ENCODE peak calls at places on chromosomes 12 and 14, in four cellular contexts. R is hypothalamus; O is HS-5; A is activated CD4-positive, alpha-beta T cell treated with anti-CD3 and anti-CD28 coated beads for 1 hour. T is an unnamed sample.

GRCh38 chr12:113361574-113362370 is 3.4 kb downstream of the PLBD2 start:
- DNase-seq in R (no peak), O (no peak), A (no peak), T (no peak)

GRCh38 chr12:126488786-126489185 is 1423.6 kb downstream of the AACS start:
- DNase-seq in R (no peak), O (no peak), A (no peak), T (no peak)

GRCh38 chr14:61482348-61483206 is 161.2 kb downstream of the PRKCH start:
- DNase-seq in R (no peak), O (no peak), A (no peak), T (no peak)

GRCh38 chr14:74852922-74853530 is 22.9 kb downstream of the PROX2 start:
- DNase-seq in R (no peak), O (peak), A (no peak), T (no peak)

GRCh38 chr14:24307575-24308341 is at the start of gene CIDEB:
- DNase-seq in R (peak), O (no peak), A (peak), T (peak)

GRCh38 chr14:90758959-90759358 is 57.3 kb downstream of the TTC7B start:
- DNase-seq in R (peak), O (no peak), A (no peak), T (peak)

GRCh38 chr12:19780460-19780859 is 341.2 kb downstream of the AEBP2 start:
- DNase-seq in R (no peak), O (no peak), A (no peak), T (no peak)

GRCh38 chr14:68210729-68211299 is 391.2 kb downstream of the RAD51B start:
- DNase-seq in R (no peak), O (peak), A (no peak), T (no peak)

GRCh38 chr12:105906545-105906944 is 232.2 kb downstream of the NUAK1 start:
- DNase-seq in R (no peak), O (no peak), A (no peak), T (no peak)